ENCODE peak calls at places on chromosome 17, in seven cellular contexts. One of them, this sample, is unnamed.

GRCh38 chr17:77836557-77837041 is 121.9 kb upstream of the TNRC6C start:
- DNase-seq in astrocyte of the spinal cord: peak; percentile 53
- DNase-seq in brain microvascular endothelial cell: no peak
- DNase-seq in GM23248: peak; percentile 66
- DNase-seq in fibroblast of mammary gland: peak; percentile 83
- DNase-seq in skeletal muscle cell: peak; percentile 51
- DNase-seq in hepatocyte: no peak
- DNase-seq in this sample: no peak

GRCh38 chr17:57608369-57609124 is 136.6 kb downstream of the CCDC182 start:
- DNase-seq in astrocyte of the spinal cord: no peak
- DNase-seq in fibroblast of mammary gland: no peak
- DNase-seq in brain microvascular endothelial cell: no peak
- DNase-seq in GM23248: no peak
- DNase-seq in skeletal muscle cell: no peak
- DNase-seq in hepatocyte: no peak
- DNase-seq in this sample: no peak

GRCh38 chr17:72666519-72666874 is 426.0 kb downstream of the SLC39A11 start:
- DNase-seq in hepatocyte: no peak
- DNase-seq in skeletal muscle cell: no peak
- DNase-seq in GM23248: peak; percentile 9
- DNase-seq in astrocyte of the spinal cord: peak; percentile 44
- DNase-seq in brain microvascular endothelial cell: peak; percentile 20
- DNase-seq in fibroblast of mammary gland: no peak
- DNase-seq in this sample: no peak

GRCh38 chr17:28842282-28843012 is at the start of gene FAM222B:
- DNase-seq in fibroblast of mammary gland: peak; percentile 75
- DNase-seq in brain microvascular endothelial cell: peak; percentile 65
- DNase-seq in skeletal muscle cell: peak; percentile 41
- DNase-seq in GM23248: peak; percentile 94
- DNase-seq in astrocyte of the spinal cord: peak; percentile 79
- DNase-seq in hepatocyte: peak; percentile 94
- DNase-seq in this sample: peak; percentile 47

GRCh38 chr17:58605986-58606385 is 85.9 kb downstream of the TEX14 start:
- DNase-seq in brain microvascular endothelial cell: no peak
- DNase-seq in skeletal muscle cell: no peak
- DNase-seq in GM23248: peak; percentile 21
- DNase-seq in hepatocyte: no peak
- DNase-seq in fibroblast of mammary gland: no peak
- DNase-seq in astrocyte of the spinal cord: no peak
- DNase-seq in this sample: no peak

GRCh38 chr17:29007456-29008455 is 1.9 kb upstream of the SEZ6 start:
- DNase-seq in hepatocyte: peak; percentile 26
- DNase-seq in skeletal muscle cell: no peak
- DNase-seq in GM23248: peak; percentile 77
- DNase-seq in fibroblast of mammary gland: peak; percentile 54
- DNase-seq in astrocyte of the spinal cord: no peak
- DNase-seq in brain microvascular endothelial cell: no peak
- DNase-seq in this sample: no peak

GRCh38 chr17:1005361-1005946 is 8.5 kb downstream of the TIMM22 start:
- DNase-seq in skeletal muscle cell: no peak
- DNase-seq in GM23248: peak; percentile 38
- DNase-seq in fibroblast of mammary gland: peak; percentile 72
- DNase-seq in hepatocyte: peak; percentile 53
- DNase-seq in astrocyte of the spinal cord: peak; percentile 85
- DNase-seq in brain microvascular endothelial cell: no peak
- DNase-seq in this sample: peak; percentile 78

GRCh38 chr17:77882040-77882439 is 76.5 kb upstream of the TNRC6C start:
- DNase-seq in skeletal muscle cell: no peak
- DNase-seq in brain microvascular endothelial cell: no peak
- DNase-seq in fibroblast of mammary gland: no peak
- DNase-seq in hepatocyte: no peak
- DNase-seq in astrocyte of the spinal cord: no peak
- DNase-seq in GM23248: no peak
- DNase-seq in this sample: no peak

GRCh38 chr17:28328325-28328724 is 6.9 kb downstream of the IFT20 start:
- DNase-seq in brain microvascular endothelial cell: no peak
- DNase-seq in astrocyte of the spinal cord: peak; percentile 13
- DNase-seq in skeletal muscle cell: no peak
- DNase-seq in GM23248: no peak
- DNase-seq in hepatocyte: no peak
- DNase-seq in fibroblast of mammary gland: no peak
- DNase-seq in this sample: no peak

GRCh38 chr17:47207143-47208067 is 1.7 kb upstream of the MYL4 start:
- DNase-seq in fibroblast of mammary gland: no peak
- DNase-seq in skeletal muscle cell: no peak
- DNase-seq in brain microvascular endothelial cell: no peak
- DNase-seq in hepatocyte: no peak
- DNase-seq in astrocyte of the spinal cord: no peak
- DNase-seq in GM23248: no peak
- DNase-seq in this sample: no peak

GRCh38 chr17:78124081-78124835 is 4.3 kb downstream of the TMC6 start:
- DNase-seq in GM23248: no peak
- DNase-seq in skeletal muscle cell: no peak
- DNase-seq in fibroblast of mammary gland: no peak
- DNase-seq in hepatocyte: no peak
- DNase-seq in astrocyte of the spinal cord: no peak
- DNase-seq in brain microvascular endothelial cell: no peak
- DNase-seq in this sample: no peak

DNA sequence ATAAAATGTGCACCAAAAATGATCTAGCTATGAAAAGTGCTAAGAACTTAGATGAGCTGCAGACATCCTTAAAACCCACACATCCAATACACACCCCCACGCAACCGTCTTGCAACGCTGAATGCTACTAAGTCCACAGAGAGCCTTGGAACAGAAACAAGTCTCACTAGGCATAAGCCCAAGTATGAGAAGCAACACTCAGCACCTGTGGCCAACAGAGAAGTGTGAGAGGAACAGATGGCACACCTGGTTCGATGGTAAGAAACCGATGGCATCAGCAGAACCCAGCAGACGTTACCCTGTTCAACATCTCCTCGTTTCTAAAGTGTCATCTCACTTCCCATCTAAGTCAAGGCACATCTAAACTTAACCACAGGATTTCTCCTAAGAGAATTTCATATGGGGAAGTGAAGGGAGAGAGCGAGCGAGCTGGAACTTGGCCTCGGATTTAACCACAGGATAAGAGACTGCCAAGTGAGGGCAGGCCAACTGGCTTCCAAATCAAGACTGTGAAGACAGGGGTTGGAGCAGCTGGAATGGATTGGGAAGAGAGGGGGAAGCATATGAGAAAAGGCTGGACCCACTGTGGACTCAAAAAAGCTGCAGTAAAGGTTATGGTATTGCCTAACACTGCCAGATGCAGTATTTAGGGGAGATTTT is 41.0 kb downstream of the NXPH3 start:
- DNase-seq in brain microvascular endothelial cell: no peak
- DNase-seq in astrocyte of the spinal cord: peak; percentile 69
- DNase-seq in fibroblast of mammary gland: peak; percentile 93
- DNase-seq in hepatocyte: no peak
- DNase-seq in GM23248: peak; percentile 68
- DNase-seq in skeletal muscle cell: peak; percentile 58
- DNase-seq in this sample: peak; percentile 91
- H3K4me3 ChIP-seq in brain microvascular endothelial cell: no peak overlapping the region
- H3K4me3 ChIP-seq in astrocyte of the spinal cord: no peak overlapping the region
- H3K4me3 ChIP-seq in fibroblast of mammary gland: no peak overlapping the region
- H3K4me3 ChIP-seq in hepatocyte: no peak overlapping the region
- H3K4me3 ChIP-seq in GM23248: peak overlapping the region; percentile 7
- H3K4me3 ChIP-seq in skeletal muscle cell: no peak overlapping the region
- H3K4me3 ChIP-seq in this sample: no peak overlapping the region

GRCh38 chr17:8324132-8324531 is 14.1 kb downstream of the ARHGEF15 start:
- DNase-seq in fibroblast of mammary gland: no peak
- DNase-seq in brain microvascular endothelial cell: no peak
- DNase-seq in GM23248: no peak
- DNase-seq in skeletal muscle cell: no peak
- DNase-seq in hepatocyte: no peak
- DNase-seq in astrocyte of the spinal cord: no peak
- DNase-seq in this sample: no peak

GRCh38 chr17:8332128-8332527 is 7.5 kb upstream of the ODF4 start:
- DNase-seq in astrocyte of the spinal cord: no peak
- DNase-seq in GM23248: no peak
- DNase-seq in brain microvascular endothelial cell: no peak
- DNase-seq in fibroblast of mammary gland: no peak
- DNase-seq in hepatocyte: no peak
- DNase-seq in skeletal muscle cell: no peak
- DNase-seq in this sample: no peak

GRCh38 chr17:8324913-8325312 is 14.7 kb upstream of the ODF4 start:
- DNase-seq in astrocyte of the spinal cord: no peak
- DNase-seq in GM23248: no peak
- DNase-seq in skeletal muscle cell: no peak
- DNase-seq in fibroblast of mammary gland: no peak
- DNase-seq in brain microvascular endothelial cell: no peak
- DNase-seq in hepatocyte: no peak
- DNase-seq in this sample: no peak

GRCh38 chr17:8322078-8322477 is 12.0 kb downstream of the ARHGEF15 start:
- DNase-seq in fibroblast of mammary gland: no peak
- DNase-seq in astrocyte of the spinal cord: no peak
- DNase-seq in hepatocyte: no peak
- DNase-seq in brain microvascular endothelial cell: no peak
- DNase-seq in skeletal muscle cell: no peak
- DNase-seq in GM23248: no peak
- DNase-seq in this sample: no peak

DNA sequence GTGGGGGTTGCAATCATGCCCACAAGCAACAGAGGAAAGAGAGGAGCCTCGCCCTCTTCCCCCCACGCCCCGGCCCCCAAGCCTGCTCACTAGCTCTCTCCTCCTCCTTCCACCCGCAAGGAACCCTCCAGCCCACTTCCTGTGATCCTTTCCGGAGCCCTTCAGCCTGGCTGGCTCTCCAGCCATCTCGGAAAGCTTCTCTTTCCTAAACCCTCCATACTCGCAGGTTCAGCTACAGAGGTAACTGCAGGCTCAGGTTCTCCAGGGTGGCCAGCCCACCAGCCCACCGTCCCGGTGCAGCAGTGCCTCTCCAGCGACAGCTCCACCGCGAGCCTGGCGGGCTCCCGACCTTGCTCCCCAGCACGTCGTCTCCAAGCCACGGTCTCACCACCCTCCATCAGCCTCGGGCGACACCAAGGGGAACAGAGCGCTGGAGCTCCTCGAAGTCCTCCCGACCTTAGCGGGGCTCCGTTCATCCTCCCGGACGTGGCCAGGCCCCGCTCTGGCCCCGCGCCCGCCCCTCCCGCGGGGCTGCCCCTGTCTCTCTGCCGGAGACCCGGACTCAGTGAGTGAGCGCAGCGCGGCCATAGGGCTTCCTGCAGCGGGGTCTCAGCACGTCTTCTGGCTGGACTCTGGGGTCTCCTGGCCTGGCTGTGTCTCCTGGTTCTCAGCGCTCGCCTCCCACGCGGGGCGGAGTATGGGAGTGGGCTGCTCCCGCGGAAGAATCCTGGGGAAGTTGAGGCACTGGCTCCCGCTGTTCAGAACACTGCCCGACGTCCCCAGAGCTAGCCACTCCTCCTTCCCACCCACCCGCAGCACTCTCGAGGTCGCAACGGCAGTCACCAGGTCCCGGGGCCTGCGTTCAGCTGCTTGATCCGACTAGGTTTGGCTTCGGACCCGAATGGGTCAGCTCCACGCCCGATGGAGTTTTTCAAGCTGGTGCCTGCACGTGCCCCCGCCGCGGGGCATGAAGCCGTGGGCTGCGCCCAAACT is 12.8 kb upstream of the ODF4 start:
- DNase-seq in skeletal muscle cell: no peak
- DNase-seq in hepatocyte: peak; percentile 60
- DNase-seq in brain microvascular endothelial cell: no peak
- DNase-seq in fibroblast of mammary gland: peak; percentile 25
- DNase-seq in GM23248: peak; percentile 61
- DNase-seq in astrocyte of the spinal cord: peak; percentile 9
- DNase-seq in this sample: no peak
- H3K4me3 ChIP-seq in skeletal muscle cell: peak overlapping the region; percentile 37
- H3K4me3 ChIP-seq in hepatocyte: peak overlapping the region; percentile 52
- H3K4me3 ChIP-seq in brain microvascular endothelial cell: peak overlapping the region; percentile 65
- H3K4me3 ChIP-seq in fibroblast of mammary gland: peak overlapping the region; percentile 55
- H3K4me3 ChIP-seq in GM23248: peak overlapping the region; percentile 71
- H3K4me3 ChIP-seq in astrocyte of the spinal cord: peak overlapping the region; percentile 39
- H3K4me3 ChIP-seq in this sample: peak overlapping the region; percentile 35

DNA sequence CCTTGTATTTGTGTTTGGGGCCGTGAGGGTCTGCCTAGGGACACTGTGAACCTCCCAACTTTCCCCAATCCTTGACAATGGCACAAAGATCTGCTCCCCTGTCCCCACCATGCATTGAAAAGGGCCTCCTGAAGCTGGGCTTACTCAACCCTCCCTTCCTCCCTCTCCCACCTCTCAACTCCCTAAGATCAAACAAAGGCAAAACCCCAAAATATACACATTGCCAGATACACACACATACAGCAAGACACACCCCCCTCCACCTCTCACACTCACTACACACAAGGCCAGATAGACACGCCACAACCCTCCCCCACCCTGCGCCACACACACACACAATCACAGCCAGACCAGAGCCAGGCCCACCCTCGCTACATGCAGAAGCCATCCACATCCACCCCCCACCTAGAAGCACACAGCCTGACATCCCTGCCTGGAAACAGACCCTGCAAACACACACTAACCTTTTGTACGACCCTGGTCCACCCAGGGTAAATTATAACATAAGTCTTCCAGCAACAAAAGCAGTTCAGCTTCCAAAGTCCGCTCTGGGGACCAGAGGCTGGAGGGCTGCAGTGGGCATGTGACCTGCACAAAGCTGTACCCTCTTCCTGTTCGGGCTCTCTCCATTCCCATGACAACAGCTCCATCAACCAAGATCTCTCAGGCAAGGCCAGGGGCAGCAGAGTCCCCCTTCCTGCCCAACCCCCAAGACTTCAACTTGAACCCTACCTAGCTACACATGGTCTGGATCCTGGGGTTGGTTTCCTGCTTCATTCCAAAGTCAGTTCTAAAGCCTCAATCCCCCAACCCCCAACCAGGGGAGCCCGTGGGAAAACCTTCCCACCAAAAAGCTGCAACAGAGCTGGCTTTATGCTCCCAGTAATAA is 1.9 kb downstream of the PCGF2 start:
- DNase-seq in skeletal muscle cell: no peak
- DNase-seq in fibroblast of mammary gland: no peak
- DNase-seq in GM23248: no peak
- DNase-seq in hepatocyte: peak; percentile 59
- DNase-seq in astrocyte of the spinal cord: no peak
- DNase-seq in brain microvascular endothelial cell: no peak
- DNase-seq in this sample: no peak
- H3K4me3 ChIP-seq in skeletal muscle cell: peak overlapping the region; percentile 65
- H3K4me3 ChIP-seq in fibroblast of mammary gland: peak overlapping the region; percentile 84
- H3K4me3 ChIP-seq in GM23248: peak overlapping the region; percentile 88
- H3K4me3 ChIP-seq in hepatocyte: peak overlapping the region; percentile 96
- H3K4me3 ChIP-seq in astrocyte of the spinal cord: peak overlapping the region; percentile 57
- H3K4me3 ChIP-seq in brain microvascular endothelial cell: peak overlapping the region; percentile 99
- H3K4me3 ChIP-seq in this sample: peak overlapping the region; percentile 93

DNA sequence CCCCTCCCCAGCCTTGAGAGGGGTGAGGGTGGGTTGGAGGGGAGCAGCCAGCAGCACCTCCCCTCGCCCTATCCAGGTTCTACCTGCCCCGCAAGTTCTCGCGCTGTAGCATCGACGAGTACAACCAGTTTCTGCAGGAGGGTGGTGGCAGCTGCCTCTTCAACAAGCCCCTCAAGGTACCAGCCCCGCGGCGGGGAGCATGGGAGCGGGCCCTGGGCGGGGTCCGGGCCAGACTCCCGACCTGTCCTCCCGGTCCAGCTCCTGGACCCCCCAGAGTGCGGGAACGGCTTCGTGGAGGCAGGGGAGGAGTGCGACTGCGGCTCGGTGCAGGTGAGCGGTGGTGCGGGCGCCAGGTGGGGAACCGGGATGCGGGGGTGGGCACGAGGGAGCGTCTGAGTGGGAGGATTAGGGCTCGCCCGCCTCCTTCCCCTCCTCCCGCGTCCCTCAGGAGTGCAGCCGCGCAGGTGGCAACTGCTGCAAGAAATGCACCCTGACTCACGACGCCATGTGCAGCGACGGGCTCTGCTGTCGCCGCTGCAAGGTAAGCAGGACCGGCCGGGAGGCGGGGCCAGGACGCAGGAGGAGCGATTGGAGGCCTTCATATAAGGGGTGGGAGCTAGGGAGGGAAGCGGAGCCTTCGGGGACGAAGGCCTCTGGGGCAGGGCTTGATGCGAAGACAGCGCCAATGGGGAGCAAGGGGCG is 16.5 kb downstream of the ADAM11 start:
- DNase-seq in hepatocyte: no peak
- DNase-seq in skeletal muscle cell: peak; percentile 91
- DNase-seq in fibroblast of mammary gland: peak; percentile 95
- DNase-seq in astrocyte of the spinal cord: peak; percentile 98
- DNase-seq in GM23248: peak; percentile 99
- DNase-seq in brain microvascular endothelial cell: peak; percentile 96
- DNase-seq in this sample: peak; percentile 94
- H3K4me3 ChIP-seq in hepatocyte: peak overlapping the region; percentile 24
- H3K4me3 ChIP-seq in skeletal muscle cell: peak overlapping the region; percentile 70
- H3K4me3 ChIP-seq in fibroblast of mammary gland: peak overlapping the region; percentile 61
- H3K4me3 ChIP-seq in astrocyte of the spinal cord: peak overlapping the region; percentile 58
- H3K4me3 ChIP-seq in GM23248: peak overlapping the region; percentile 72
- H3K4me3 ChIP-seq in brain microvascular endothelial cell: peak overlapping the region; percentile 66
- H3K4me3 ChIP-seq in this sample: peak overlapping the region; percentile 63

This sample was measured in astrocyte of the cerebellum.